ENCODE peak calls at places on chromosomes 13 and 19, in eight cellular contexts. A is CD8-positive, alpha-beta T cell; C is SJCRH30; W is breast epithelium; H is thoracic aorta; Z is OCI-LY7; N is ascending aorta; B is astrocyte. I is an unnamed sample. For H3K4me1 and H3K36me3, the result is how much of the 10 kb centered on the place peaks cover.

GRCh38 chr19:10013834-10014618 is 743 bp downstream of the RDH8 start:
- DNase-seq in A (no peak), C (no peak), W (no peak), H (no peak), Z (no peak), N (no peak), B (no peak), I (no peak)

GRCh38 chr13:73092831-73093230 is 34.0 kb downstream of the KLF5 start:
- DNase-seq in A (no peak), C (peak), W (no peak), H (no peak), Z (no peak), N (no peak), B (no peak), I (no peak)

GRCh38 chr13:24271611-24272451 is 37.5 kb upstream of the C1QTNF9 start:
- DNase-seq in A (peak), C (peak), W (peak), H (no peak), Z (no peak), N (no peak), B (peak), I (no peak)

GRCh38 chr13:91978571-91978970 is 580.1 kb downstream of the GPC5 start:
- DNase-seq in A (no peak), C (no peak), W (no peak), H (no peak), Z (no peak), N (no peak), B (no peak), I (no peak)

GRCh38 chr13:20721454-20722357 is 18.2 kb downstream of the IL17D start:
- DNase-seq in A (no peak), C (no peak), W (no peak), H (no peak), Z (no peak), N (no peak), B (peak), I (no peak)

GRCh38 chr13:46659413-46660065 is 106.6 kb downstream of the LRCH1 start:
- DNase-seq in A (no peak), C (no peak), W (no peak), H (no peak), Z (no peak), N (no peak), B (no peak), I (no peak)

GRCh38 chr19:57334191-57334590 is 13.9 kb downstream of the ZNF543 start:
- DNase-seq in A (no peak), C (no peak), W (peak), H (no peak), Z (no peak), N (no peak), B (no peak), I (peak)

GRCh38 chr13:104181526-104182231 is 1115.5 kb upstream of the SLC10A2 start:
- DNase-seq in A (no peak), C (no peak), W (no peak), H (no peak), Z (no peak), N (no peak), B (no peak), I (no peak)

GRCh38 chr13:21175656-21176194 is 627 bp downstream of the SKA3 start:
- DNase-seq in A (no peak), C (no peak), W (no peak), H (no peak), Z (peak), N (no peak), B (peak), I (no peak)

GRCh38 chr13:79654520-79654919 is 173.6 kb downstream of the NDFIP2 start:
- DNase-seq in A (no peak), C (no peak), W (no peak), H (no peak), Z (no peak), N (no peak), B (peak), I (no peak)

GRCh38 chr13:75399879-75400217 is 82.1 kb downstream of the TBC1D4 start:
- DNase-seq in A (no peak), C (no peak), W (no peak), H (no peak), Z (no peak), N (no peak), B (no peak), I (no peak)

GRCh38 chr19:49326165-49326704 is 1.2 kb upstream of the SLC6A16 start:
- DNase-seq in A (no peak), C (no peak), W (no peak), H (no peak), Z (peak), N (no peak), B (no peak), I (no peak)

GRCh38 chr19:49391581-49392399 is 3.7 kb downstream of the KASH5 start:
- DNase-seq in A (peak), C (peak), W (peak), H (no peak), Z (peak), N (peak), B (peak), I (peak)

GRCh38 chr13:22642088-22642487 is 538.7 kb upstream of the SGCG start:
- DNase-seq in A (no peak), C (no peak), W (no peak), H (no peak), Z (no peak), N (no peak), B (no peak), I (no peak)

GRCh38 chr19:56253737-56254136 is 18.8 kb upstream of the EDDM13 start:
- DNase-seq in A (no peak), C (peak), W (no peak), H (no peak), Z (peak), N (no peak), B (peak), I (peak)

GRCh38 chr19:50332014-50332263 is 2.8 kb upstream of the KCNC3 start:
- DNase-seq in A (no peak), C (no peak), W (no peak), H (no peak), Z (no peak), N (no peak), B (no peak), I (no peak)

GRCh38 chr13:45989607-45990006 is 62.9 kb downstream of the ZC3H13 start:
- DNase-seq in A (no peak), C (no peak), W (no peak), H (no peak), Z (no peak), N (no peak), B (peak), I (no peak)

GRCh38 chr13:39281539-39282150 is 243.4 kb downstream of the NHLRC3 start:
- DNase-seq in A (no peak), C (no peak), W (no peak), H (no peak), Z (no peak), N (no peak), B (peak), I (no peak)

GRCh38 chr13:76425930-76426329 is 460.3 kb downstream of the KCTD12 start:
- DNase-seq in A (no peak), C (peak), W (no peak), H (no peak), Z (no peak), N (no peak), B (peak), I (no peak)

GRCh38 chr13:81017525-81018152 is 676.7 kb upstream of the SPRY2 start:
- DNase-seq in A (no peak), C (peak), W (no peak), H (no peak), Z (peak), N (no peak), B (peak), I (no peak)

GRCh38 chr13:73222627-73223026 is 163.8 kb downstream of the KLF5 start:
- DNase-seq in A (no peak), C (no peak), W (no peak), H (no peak), Z (no peak), N (no peak), B (no peak), I (no peak)

GRCh38 chr19:45884682-45885555 is 1.0 kb downstream of the IRF2BP1 start:
- DNase-seq in A (no peak), C (peak), W (peak), H (no peak), Z (no peak), N (no peak), B (no peak), I (no peak)

GRCh38 chr19:41641879-41642485 is 15.1 kb upstream of the CEACAM4 start:
- DNase-seq in A (peak), C (peak), W (peak), H (no peak), Z (peak), N (no peak), B (peak), I (no peak)

GRCh38 chr19:39138221-39139211 is 12.9 kb downstream of the PAK4 start:
- DNase-seq in A (no peak), C (no peak), W (no peak), H (no peak), Z (no peak), N (no peak), B (no peak), I (no peak)

GRCh38 chr19:4064073-4064550 is 2.6 kb downstream of the ZBTB7A start:
- DNase-seq in A (no peak), C (no peak), W (no peak), H (no peak), Z (no peak), N (no peak), B (no peak), I (no peak)

GRCh38 chr19:31326329-31327028 is 22.8 kb downstream of the TSHZ3 start:
- DNase-seq in A (no peak), C (no peak), W (no peak), H (no peak), Z (no peak), N (no peak), B (no peak), I (no peak)

GRCh38 chr13:52103386-52103785 is 25.5 kb downstream of the NEK5 start:
- DNase-seq in A (no peak), C (no peak), W (no peak), H (no peak), Z (no peak), N (no peak), B (no peak), I (no peak)

GRCh38 chr19:15551183-15552004 is 43.1 kb downstream of the CYP4F22 start:
- DNase-seq in A (peak), C (peak), W (no peak), H (no peak), Z (peak), N (no peak), B (no peak), I (no peak)

GRCh38 chr19:49475191-49475932 is 1.3 kb downstream of the FLT3LG start:
- DNase-seq in A (no peak), C (no peak), W (no peak), H (no peak), Z (no peak), N (no peak), B (no peak), I (no peak)

GRCh38 chr19:42069619-42070293 is at the start of gene GRIK5:
- DNase-seq in A (no peak), C (peak), W (no peak), H (no peak), Z (no peak), N (no peak), B (no peak), I (no peak)

GRCh38 chr19:48756686-48757085 is 1.4 kb downstream of the FGF21 start:
- DNase-seq in A (no peak), C (no peak), W (no peak), H (no peak), Z (no peak), N (no peak), B (no peak), I (no peak)

GRCh38 chr19:39397360-39398296 is 6.5 kb downstream of the MED29 start:
- DNase-seq in A (peak), C (peak), W (peak), H (no peak), Z (peak), N (peak), B (peak), I (no peak)

GRCh38 chr19:53424968-53425597 is 6.7 kb upstream of the ZNF761 start:
- DNase-seq in A (peak), C (peak), W (peak), H (peak), Z (peak), N (peak), B (peak), I (peak)

DNA sequence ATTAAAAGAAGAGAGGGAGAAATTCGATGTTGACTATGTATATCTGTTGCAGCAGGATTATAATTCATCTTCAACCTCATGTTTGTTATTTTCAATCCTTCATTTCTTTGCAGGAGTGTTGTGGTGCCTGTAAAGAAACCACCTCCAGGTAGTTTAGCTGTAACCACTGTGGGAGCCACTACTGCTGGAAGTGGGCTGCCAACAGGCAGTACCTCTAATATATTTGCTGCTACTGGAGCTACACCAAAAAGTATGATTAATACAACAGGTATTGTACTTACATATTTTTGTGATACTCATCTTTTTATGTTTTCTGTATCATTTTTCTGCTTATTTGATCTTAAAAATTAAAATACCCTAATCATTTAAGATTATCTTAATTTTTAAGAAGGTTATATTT is 266.5 kb downstream of the NBEA start:
- DNase-seq in A (no peak), C (no peak), W (no peak), H (no peak), Z (no peak), N (no peak), B (no peak), I (no peak)
- H3K4me1 ChIP-seq in A (under half), C (under half), W (under half), H (under half), Z (under half), N (under half), B (under half), I (under half)

GRCh38 chr19:1275260-1275975 is at the start of gene FAM174C:
- DNase-seq in A (peak), C (peak), W (peak), H (no peak), Z (peak), N (peak), B (peak), I (no peak)
- H3K36me3 ChIP-seq in A (under half), C (under half), W (under half), H (under half), Z (half or more), N (half or more), B (under half), I (half or more)

DNA sequence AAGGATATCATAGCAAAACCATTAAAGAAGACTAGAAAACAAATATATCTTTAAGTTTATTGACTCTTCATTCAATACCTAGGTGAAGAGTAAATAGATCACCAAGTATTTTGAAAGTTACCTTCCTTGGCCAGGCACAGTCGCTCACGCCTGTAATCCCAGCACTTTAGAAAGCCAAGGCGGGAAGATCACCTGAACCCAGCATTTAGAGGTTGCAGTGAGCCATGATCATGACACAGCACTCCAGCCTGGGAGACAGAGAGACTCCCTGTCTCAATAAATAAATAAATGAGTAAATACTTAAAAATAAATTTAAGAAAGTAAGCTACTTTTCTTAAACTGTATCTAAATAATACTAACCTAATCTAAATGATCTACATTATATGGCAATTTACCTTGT is 8.9 kb upstream of the WBP4 start:
- DNase-seq in A (no peak), C (no peak), W (no peak), H (no peak), Z (no peak), N (no peak), B (no peak), I (no peak)
- H3K4me1 ChIP-seq in A (under half), C (under half), W (under half), H (half or more), Z (half or more), N (under half), B (under half), I (under half)

GRCh38 chr19:35015576-35016351 is 14.5 kb upstream of the SCN1B start:
- DNase-seq in A (no peak), C (no peak), W (no peak), H (no peak), Z (no peak), N (no peak), B (peak), I (no peak)

GRCh38 chr19:35011737-35012682 is 11.9 kb downstream of the GRAMD1A start:
- DNase-seq in A (no peak), C (no peak), W (no peak), H (no peak), Z (no peak), N (no peak), B (no peak), I (no peak)

GRCh38 chr19:35011091-35011689 is 11.1 kb downstream of the GRAMD1A start:
- DNase-seq in A (no peak), C (no peak), W (no peak), H (no peak), Z (no peak), N (no peak), B (no peak), I (no peak)

GRCh38 chr19:35013047-35013819 is 13.1 kb downstream of the GRAMD1A start:
- DNase-seq in A (peak), C (peak), W (peak), H (peak), Z (peak), N (no peak), B (peak), I (peak)

DNA sequence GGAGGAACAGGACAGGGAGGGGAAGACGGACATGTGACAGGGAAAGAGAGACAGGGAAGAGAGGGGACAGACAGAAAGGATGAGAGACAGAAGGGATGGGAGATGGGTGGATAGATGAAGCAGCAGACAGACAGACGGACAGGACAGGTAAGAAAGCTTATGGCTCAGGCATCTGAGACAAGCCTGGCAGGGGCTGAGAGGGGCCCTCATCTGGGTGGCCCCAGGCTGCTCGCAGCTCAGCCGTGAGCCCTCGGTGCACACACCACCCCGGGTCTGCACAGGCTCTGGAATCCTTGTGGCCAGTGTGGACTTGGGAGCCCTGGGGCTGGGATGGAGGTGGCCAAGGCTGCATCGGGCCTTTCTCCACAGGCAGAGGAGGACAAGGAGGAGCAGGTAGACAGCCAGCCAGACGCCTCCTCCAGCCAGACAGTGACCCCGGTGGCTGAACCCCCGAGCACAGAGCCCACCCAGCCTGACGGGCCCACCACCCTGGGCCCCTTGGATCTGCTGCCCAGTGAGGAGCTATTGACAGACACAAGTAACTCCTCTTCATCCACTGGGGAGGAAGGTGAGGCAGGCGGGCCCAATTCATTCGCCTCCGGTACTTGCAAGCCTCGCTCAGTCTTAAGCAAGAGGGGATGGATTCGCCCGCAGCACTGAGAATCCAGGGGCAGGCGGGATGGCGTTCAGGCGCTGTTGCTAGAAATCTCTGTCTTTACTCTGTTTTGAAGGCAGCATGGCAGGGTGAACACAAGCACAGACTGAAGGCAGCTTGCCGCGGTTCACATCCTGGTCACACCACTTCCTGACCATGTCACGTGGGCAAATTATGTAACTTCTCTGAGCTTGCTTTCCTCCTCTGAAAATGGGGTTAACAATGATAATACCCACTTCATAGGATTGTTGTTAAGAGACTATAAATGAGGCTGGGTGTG is 14.0 kb downstream of the GRAMD1A start:
- DNase-seq in A (peak), C (no peak), W (no peak), H (no peak), Z (no peak), N (no peak), B (no peak), I (no peak)
- H3K36me3 ChIP-seq in A (half or more), C (under half), W (under half), H (half or more), Z (half or more), N (half or more), B (under half), I (under half)

I was measured in keratinocyte.